ENCODE peak calls at places on chromosome 6, in five cellular contexts. U is GM04503; C is naive thymus-derived CD8-positive, alpha-beta T cell; I is NCI-H226; B is hypothalamus. V is an unnamed sample.

GRCh38 chr6:101083533-101084172 is 202.5 kb upstream of the ASCC3 start:
- DNase-seq in B (no peak), U (peak), I (peak), C (no peak), V (peak)

GRCh38 chr6:36124881-36125280 is 5.4 kb upstream of the MAPK13 start:
- DNase-seq in B (no peak), U (no peak), C (no peak), I (no peak), V (no peak)

GRCh38 chr6:107510108-107510507 is 20.2 kb downstream of the SOBP start:
- DNase-seq in U (no peak), I (no peak), B (no peak), C (no peak), V (no peak)

GRCh38 chr6:156057869-156058268 is 602.2 kb upstream of the NOX3 start:
- DNase-seq in B (no peak), U (no peak), C (no peak), I (no peak), V (no peak)

GRCh38 chr6:7261030-7261841 is 51.8 kb downstream of the SSR1 start:
- DNase-seq in B (peak), C (peak), I (peak), U (peak), V (peak)

GRCh38 chr6:17012421-17013225 is 89.2 kb upstream of the STMND1 start:
- DNase-seq in B (no peak), I (no peak), C (no peak), U (no peak), V (peak)

GRCh38 chr6:30787954-30788353 is 43.6 kb upstream of the IER3 start:
- DNase-seq in B (no peak), C (no peak), I (no peak), U (peak), V (peak)

GRCh38 chr6:112833546-112834215 is 486.6 kb downstream of the RFPL4B start:
- DNase-seq in I (peak), B (no peak), C (no peak), U (no peak), V (peak)

GRCh38 chr6:71404145-71404966 is 115.7 kb downstream of the OGFRL1 start:
- DNase-seq in U (peak), I (peak), B (no peak), C (no peak), V (no peak)

GRCh38 chr6:42028234-42029061 is 21.9 kb upstream of the TAF8 start:
- DNase-seq in B (no peak), C (no peak), U (no peak), I (peak), V (no peak)

GRCh38 chr6:35146453-35146852 is 5.3 kb upstream of the TCP11 start:
- DNase-seq in U (no peak), B (no peak), I (no peak), C (no peak), V (no peak)

GRCh38 chr6:167532410-167533294 is 207.8 kb downstream of the TTLL2 start:
- DNase-seq in I (no peak), C (no peak), B (no peak), U (no peak), V (no peak)

GRCh38 chr6:43505718-43506117 is 4.4 kb downstream of the LRRC73 start:
- DNase-seq in U (no peak), C (no peak), B (no peak), I (no peak), V (no peak)

GRCh38 chr6:38047562-38047961 is 228.0 kb downstream of the ZFAND3 start:
- DNase-seq in C (no peak), U (no peak), B (no peak), I (no peak), V (no peak)

GRCh38 chr6:89411269-89412070 is 603 bp downstream of the RRAGD start:
- DNase-seq in C (peak), I (no peak), B (peak), U (no peak), V (no peak)

GRCh38 chr6:151627689-151628444 is 134.1 kb downstream of the CCDC170 start:
- DNase-seq in B (no peak), I (peak), C (no peak), U (no peak), V (no peak)

GRCh38 chr6:44456070-44456965 is 68.8 kb downstream of the CDC5L start:
- DNase-seq in C (peak), U (peak), I (no peak), B (no peak), V (no peak)

GRCh38 chr6:85452441-85452881 is 2.6 kb downstream of the NT5E start:
- DNase-seq in U (peak), C (no peak), B (no peak), I (no peak), V (peak)

GRCh38 chr6:131292145-131292938 is 157.1 kb downstream of the AKAP7 start:
- DNase-seq in C (no peak), I (no peak), U (no peak), B (no peak), V (no peak)

GRCh38 chr6:134746125-134746524 is 203.8 kb downstream of the ALDH8A1 start:
- DNase-seq in U (no peak), C (no peak), B (no peak), I (no peak), V (no peak)

GRCh38 chr6:125201961-125202729 is 48.6 kb downstream of the TPD52L1 start:
- DNase-seq in U (peak), B (no peak), C (no peak), I (peak), V (peak)

GRCh38 chr6:4781426-4781825 is 5.2 kb downstream of the CDYL start:
- DNase-seq in C (peak), U (no peak), B (no peak), I (no peak), V (no peak)

GRCh38 chr6:21800330-21800729 is 206.8 kb downstream of the SOX4 start:
- DNase-seq in B (no peak), U (no peak), C (no peak), I (no peak), V (no peak)

GRCh38 chr6:122388945-122389344 is 10.5 kb upstream of the HSF2 start:
- DNase-seq in U (no peak), B (no peak), I (no peak), C (no peak), V (no peak)

GRCh38 chr6:125749864-125750691 is 646 bp downstream of the HEY2 start:
- DNase-seq in U (no peak), C (peak), B (no peak), I (no peak), V (no peak)

GRCh38 chr6:47680056-47680455 is 18.3 kb upstream of the ADGRF4 start:
- DNase-seq in B (no peak), U (no peak), C (no peak), I (no peak), V (no peak)

GRCh38 chr6:38058022-38058421 is 238.5 kb downstream of the ZFAND3 start:
- DNase-seq in B (no peak), C (peak), U (no peak), I (peak), V (no peak)

GRCh38 chr6:170053966-170054661 is 236.8 kb downstream of the DLL1 start:
- DNase-seq in U (no peak), I (no peak), C (no peak), B (no peak), V (no peak)

GRCh38 chr6:30670760-30671527 is 1.9 kb downstream of the DHX16 start:
- DNase-seq in B (no peak), C (no peak), U (no peak), I (no peak), V (no peak)

GRCh38 chr6:106746660-106747059 is 117.3 kb downstream of the QRSL1 start:
- DNase-seq in I (peak), B (no peak), U (peak), C (no peak), V (peak)

GRCh38 chr6:4732691-4733315 is 43.4 kb upstream of the CDYL start:
- DNase-seq in I (peak), C (no peak), U (peak), B (no peak), V (peak)

GRCh38 chr6:163603395-163603794 is 188.9 kb downstream of the QKI start:
- DNase-seq in B (no peak), C (no peak), U (no peak), I (no peak), V (no peak)